ENCODE peak calls at places on chromosomes 6 and 20, in four cellular contexts. J, F, T and V are unnamed samples.

GRCh38 chr20:52010541-52010940 is 181.0 kb downstream of the ZFP64 start:
- DNase-seq in F (no peak), T (no peak), J (no peak), V (no peak)

GRCh38 chr6:31049518-31049917 is 39.2 kb downstream of the MUC22 start:
- DNase-seq in T (no peak), J (no peak), F (no peak), V (no peak)

GRCh38 chr6:19705606-19706005 is 131.6 kb upstream of the ID4 start:
- DNase-seq in T (no peak), J (no peak), F (no peak), V (no peak)

GRCh38 chr6:42653851-42654250 is 68.5 kb downstream of the PRPH2 start:
- DNase-seq in J (no peak), F (no peak), T (no peak), V (no peak)

GRCh38 chr6:36924131-36924530 is 30.4 kb upstream of the PI16 start:
- DNase-seq in T (no peak), J (no peak), F (no peak), V (no peak)

GRCh38 chr6:55713411-55713810 is 134.4 kb upstream of the HMGCLL1 start:
- DNase-seq in T (no peak), J (no peak), F (no peak), V (no peak)

GRCh38 chr6:118963003-118963402 is 28.0 kb upstream of the MCM9 start:
- DNase-seq in J (no peak), T (no peak), F (no peak), V (no peak)

GRCh38 chr6:145372671-145373123 is 362.6 kb downstream of the EPM2A start:
- DNase-seq in J (no peak), T (no peak), F (no peak), V (no peak)

GRCh38 chr6:124303971-124304370 is 500.3 kb downstream of the NKAIN2 start:
- DNase-seq in T (no peak), F (no peak), J (no peak), V (no peak)

GRCh38 chr6:156995502-156995901 is 218.3 kb downstream of the ARID1B start:
- DNase-seq in F (no peak), J (no peak), T (no peak), V (no peak)
- TF ChIP-seq CTCF in F (no peak), J (no peak), T (no peak), V (no peak)

GRCh38 chr6:148608211-148608951 is 138.4 kb upstream of the UST start:
- DNase-seq in J (no peak), T (no peak), F (no peak), V (no peak)
- TF ChIP-seq CTCF in J (no peak), T (peak), F (peak), V (peak)

GRCh38 chr6:90940812-90941481 is 354.1 kb upstream of the MAP3K7 start:
- DNase-seq in F (no peak), T (no peak), J (no peak), V (no peak)
- TF ChIP-seq CTCF in F (peak), T (no peak), J (peak), V (peak)

GRCh38 chr6:16505711-16506362 is 255.4 kb downstream of the ATXN1 start:
- DNase-seq in T (no peak), F (no peak), J (no peak), V (no peak)
- TF ChIP-seq CTCF in T (no peak), F (no peak), J (no peak), V (no peak)

DNA sequence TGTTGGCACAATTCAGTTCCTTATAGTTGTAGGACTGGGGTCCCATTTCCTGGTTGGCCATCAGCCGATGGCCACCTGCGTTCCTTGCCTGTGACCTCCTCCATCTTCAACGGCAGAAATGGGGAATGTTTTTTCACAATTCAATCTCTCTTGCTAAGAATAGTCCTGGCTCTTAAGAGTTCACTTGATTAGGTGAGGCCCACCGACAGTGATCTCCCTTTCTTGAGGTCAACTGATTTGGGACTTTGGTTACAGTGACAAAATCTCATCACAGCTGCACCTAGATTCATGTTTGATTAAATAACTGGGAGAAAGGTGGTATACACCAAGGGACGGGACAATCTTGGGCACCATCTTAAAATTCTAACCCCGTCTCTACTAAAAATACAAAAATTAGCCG is 139.1 kb upstream of the DTNBP1 start:
- DNase-seq in T (no peak), J (no peak), F (no peak), V (no peak)
- TF ChIP-seq CTCF in T (no peak), J (no peak), F (no peak), V (no peak)

DNA sequence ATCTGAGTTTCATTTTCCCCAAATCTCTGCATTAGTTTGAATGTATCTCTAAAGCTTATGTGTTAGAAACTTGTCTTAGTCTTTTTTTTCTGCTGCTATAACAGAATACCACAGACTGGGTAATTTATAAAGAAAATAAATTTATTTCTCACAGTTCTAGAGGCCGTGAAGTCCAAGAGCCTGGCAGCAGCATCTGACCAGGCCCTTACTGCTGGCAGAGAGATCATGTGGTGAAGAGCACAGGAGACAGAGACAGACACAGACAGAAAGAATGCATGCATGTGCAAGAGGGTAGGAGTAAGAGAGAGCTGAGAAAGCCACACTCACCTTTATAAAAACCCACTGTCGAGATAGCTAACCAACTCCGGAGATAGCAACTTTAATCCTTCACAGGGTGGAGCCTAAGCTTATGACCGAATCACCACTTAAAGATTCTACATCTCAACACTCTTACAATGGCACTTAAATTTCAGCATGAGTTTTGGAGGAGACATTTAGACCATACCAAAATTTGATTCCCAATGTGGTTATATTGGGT is 412.7 kb upstream of the SOX4 start:
- DNase-seq in T (no peak), F (no peak), J (no peak), V (no peak)
- TF ChIP-seq CTCF in T (no peak), F (no peak), J (no peak), V (no peak)

DNA sequence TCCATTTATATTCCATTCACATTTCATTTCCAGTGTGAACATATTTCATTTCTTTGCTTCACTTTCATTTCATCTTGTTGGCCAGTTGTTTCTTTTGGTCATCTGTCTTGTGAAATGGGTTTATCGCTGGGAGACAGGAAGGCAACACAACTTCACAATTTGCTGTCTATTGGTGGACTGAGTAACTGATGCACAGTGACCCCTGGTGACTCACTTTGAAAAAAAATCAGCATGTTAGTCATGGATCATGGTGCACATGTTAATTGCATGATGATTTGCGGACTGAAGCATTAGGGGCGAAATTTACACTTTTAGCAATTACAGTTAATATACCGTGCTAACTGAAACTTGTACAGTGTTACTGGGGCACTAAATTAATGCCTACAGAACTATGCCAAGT is 37.1 kb downstream of the SLC24A3 start:
- DNase-seq in T (no peak), F (no peak), J (no peak), V (no peak)
- TF ChIP-seq CTCF in T (no peak), F (no peak), J (no peak), V (no peak)